ENCODE peak calls at places on chromosomes 1 and 21, in seven cellular contexts. One of them, this sample, is unnamed. For H3K9me3, the result is how much of the 10 kb centered on the place peaks cover.

GRCh38 chr1:235207202-235207565 is 46.1 kb upstream of the RBM34 start:
- DNase-seq in breast epithelium: no peak
- DNase-seq in upper lobe of right lung: no peak
- DNase-seq in fibroblast of lung: peak
- DNase-seq in OCI-LY7: no peak
- DNase-seq in Panc1: no peak
- DNase-seq in lung: no peak
- DNase-seq in this sample: no peak

GRCh38 chr1:206685256-206685748 is 597 bp downstream of the MAPKAPK2 start:
- DNase-seq in breast epithelium: no peak
- DNase-seq in upper lobe of right lung: peak
- DNase-seq in OCI-LY7: peak
- DNase-seq in fibroblast of lung: no peak
- DNase-seq in Panc1: no peak
- DNase-seq in lung: peak
- DNase-seq in this sample: no peak

GRCh38 chr1:101109791-101110190 is 84.2 kb upstream of the DPH5 start:
- DNase-seq in upper lobe of right lung: no peak
- DNase-seq in OCI-LY7: no peak
- DNase-seq in fibroblast of lung: no peak
- DNase-seq in breast epithelium: no peak
- DNase-seq in lung: no peak
- DNase-seq in Panc1: no peak
- DNase-seq in this sample: no peak

GRCh38 chr1:35810096-35810860 is 2.5 kb downstream of the AGO4 start:
- DNase-seq in Panc1: no peak
- DNase-seq in fibroblast of lung: peak
- DNase-seq in breast epithelium: no peak
- DNase-seq in OCI-LY7: no peak
- DNase-seq in lung: no peak
- DNase-seq in upper lobe of right lung: no peak
- DNase-seq in this sample: no peak

GRCh38 chr1:170791941-170792340 is 128.0 kb downstream of the PRRX1 start:
- DNase-seq in OCI-LY7: no peak
- DNase-seq in lung: no peak
- DNase-seq in fibroblast of lung: no peak
- DNase-seq in upper lobe of right lung: no peak
- DNase-seq in breast epithelium: no peak
- DNase-seq in Panc1: no peak
- DNase-seq in this sample: no peak

GRCh38 chr1:224333939-224334701 is 4.1 kb upstream of the NVL start:
- DNase-seq in breast epithelium: no peak
- DNase-seq in OCI-LY7: no peak
- DNase-seq in fibroblast of lung: peak
- DNase-seq in upper lobe of right lung: no peak
- DNase-seq in Panc1: no peak
- DNase-seq in lung: no peak
- DNase-seq in this sample: no peak

GRCh38 chr1:100494393-100495084 is 43.4 kb upstream of the GPR88 start:
- DNase-seq in Panc1: no peak
- DNase-seq in OCI-LY7: no peak
- DNase-seq in lung: no peak
- DNase-seq in breast epithelium: no peak
- DNase-seq in fibroblast of lung: peak
- DNase-seq in upper lobe of right lung: no peak
- DNase-seq in this sample: peak

GRCh38 chr1:158024737-158025136 is 31.3 kb downstream of the KIRREL1 start:
- DNase-seq in lung: no peak
- DNase-seq in breast epithelium: no peak
- DNase-seq in OCI-LY7: no peak
- DNase-seq in Panc1: no peak
- DNase-seq in fibroblast of lung: no peak
- DNase-seq in upper lobe of right lung: no peak
- DNase-seq in this sample: no peak

GRCh38 chr1:219492676-219493075 is 120.2 kb downstream of the ZC3H11B start:
- DNase-seq in fibroblast of lung: no peak
- DNase-seq in breast epithelium: no peak
- DNase-seq in upper lobe of right lung: no peak
- DNase-seq in Panc1: no peak
- DNase-seq in lung: no peak
- DNase-seq in OCI-LY7: no peak
- DNase-seq in this sample: no peak

GRCh38 chr1:30329263-30329753 is 394.1 kb downstream of the MATN1 start:
- DNase-seq in fibroblast of lung: no peak
- DNase-seq in OCI-LY7: no peak
- DNase-seq in upper lobe of right lung: no peak
- DNase-seq in breast epithelium: no peak
- DNase-seq in Panc1: no peak
- DNase-seq in lung: peak
- DNase-seq in this sample: no peak

GRCh38 chr1:234111458-234112142 is 207.1 kb downstream of the SLC35F3 start:
- DNase-seq in Panc1: peak
- DNase-seq in upper lobe of right lung: peak
- DNase-seq in lung: peak
- DNase-seq in breast epithelium: no peak
- DNase-seq in OCI-LY7: no peak
- DNase-seq in fibroblast of lung: peak
- DNase-seq in this sample: no peak

GRCh38 chr1:234118911-234119310 is 214.4 kb downstream of the SLC35F3 start:
- DNase-seq in Panc1: no peak
- DNase-seq in breast epithelium: no peak
- DNase-seq in upper lobe of right lung: no peak
- DNase-seq in lung: no peak
- DNase-seq in OCI-LY7: no peak
- DNase-seq in fibroblast of lung: no peak
- DNase-seq in this sample: no peak

GRCh38 chr1:234109840-234110239 is 205.4 kb downstream of the SLC35F3 start:
- DNase-seq in lung: no peak
- DNase-seq in upper lobe of right lung: no peak
- DNase-seq in OCI-LY7: no peak
- DNase-seq in breast epithelium: no peak
- DNase-seq in fibroblast of lung: no peak
- DNase-seq in Panc1: no peak
- DNase-seq in this sample: no peak

GRCh38 chr1:234120327-234120944 is 216.0 kb downstream of the SLC35F3 start:
- DNase-seq in lung: no peak
- DNase-seq in fibroblast of lung: no peak
- DNase-seq in upper lobe of right lung: no peak
- DNase-seq in Panc1: no peak
- DNase-seq in breast epithelium: no peak
- DNase-seq in OCI-LY7: no peak
- DNase-seq in this sample: no peak

DNA sequence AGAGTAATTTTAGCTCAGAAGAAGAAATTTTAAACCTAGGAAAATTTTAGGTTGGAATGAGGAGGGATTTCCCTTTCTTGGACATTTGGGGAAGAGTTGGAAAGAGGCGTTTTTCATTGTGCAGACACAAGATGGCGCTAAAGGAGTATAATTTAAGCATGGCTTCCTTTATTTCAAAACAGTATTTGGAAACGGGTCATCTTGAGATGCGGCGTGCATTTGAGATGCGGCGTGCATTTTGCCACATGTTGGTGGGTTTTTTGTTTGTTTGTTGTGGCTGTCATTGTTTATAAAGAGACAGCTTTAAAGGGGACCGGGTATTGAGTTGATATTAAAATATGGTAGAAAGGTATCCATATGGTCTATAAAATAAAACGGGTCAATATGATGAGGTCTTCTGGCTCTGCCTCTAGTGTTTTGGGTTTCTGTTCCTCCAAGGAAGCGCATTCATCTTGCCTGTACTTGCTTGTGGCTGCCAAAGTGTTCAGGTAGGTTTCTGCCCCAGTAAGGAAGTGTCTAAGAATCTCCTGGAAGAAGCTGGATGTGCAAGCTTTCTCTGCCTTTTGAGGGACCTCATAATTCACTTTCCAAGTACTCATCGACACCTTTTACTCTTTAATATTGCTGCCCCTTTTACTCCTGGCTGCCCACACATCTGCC is 210.3 kb downstream of the SLC35F3 start:
- DNase-seq in lung: no peak
- DNase-seq in breast epithelium: no peak
- DNase-seq in OCI-LY7: peak
- DNase-seq in Panc1: peak
- DNase-seq in upper lobe of right lung: no peak
- DNase-seq in fibroblast of lung: peak
- DNase-seq in this sample: peak
- H3K4me3 ChIP-seq in lung: no peak
- H3K4me3 ChIP-seq in breast epithelium: peak
- H3K4me3 ChIP-seq in OCI-LY7: no peak
- H3K4me3 ChIP-seq in Panc1: peak
- H3K4me3 ChIP-seq in upper lobe of right lung: no peak
- H3K4me3 ChIP-seq in fibroblast of lung: peak
- H3K4me3 ChIP-seq in this sample: peak

GRCh38 chr1:116434849-116435248 is 61.8 kb downstream of the ATP1A1 start:
- DNase-seq in lung: no peak
- DNase-seq in Panc1: no peak
- DNase-seq in OCI-LY7: no peak
- DNase-seq in fibroblast of lung: peak
- DNase-seq in breast epithelium: no peak
- DNase-seq in upper lobe of right lung: no peak
- DNase-seq in this sample: no peak

GRCh38 chr1:116431870-116432500 is 58.9 kb downstream of the ATP1A1 start:
- DNase-seq in lung: no peak
- DNase-seq in fibroblast of lung: no peak
- DNase-seq in OCI-LY7: no peak
- DNase-seq in breast epithelium: no peak
- DNase-seq in upper lobe of right lung: no peak
- DNase-seq in Panc1: no peak
- DNase-seq in this sample: no peak

GRCh38 chr1:116432655-116433282 is 59.7 kb downstream of the ATP1A1 start:
- DNase-seq in Panc1: no peak
- DNase-seq in upper lobe of right lung: no peak
- DNase-seq in fibroblast of lung: no peak
- DNase-seq in OCI-LY7: no peak
- DNase-seq in breast epithelium: no peak
- DNase-seq in lung: peak
- DNase-seq in this sample: no peak

GRCh38 chr1:116435806-116436486 is 62.9 kb downstream of the ATP1A1 start:
- DNase-seq in upper lobe of right lung: no peak
- DNase-seq in fibroblast of lung: no peak
- DNase-seq in OCI-LY7: no peak
- DNase-seq in Panc1: no peak
- DNase-seq in breast epithelium: no peak
- DNase-seq in lung: no peak
- DNase-seq in this sample: no peak

GRCh38 chr1:116433283-116434257 is 60.5 kb downstream of the ATP1A1 start:
- DNase-seq in fibroblast of lung: peak
- DNase-seq in OCI-LY7: no peak
- DNase-seq in lung: no peak
- DNase-seq in upper lobe of right lung: no peak
- DNase-seq in Panc1: no peak
- DNase-seq in breast epithelium: no peak
- DNase-seq in this sample: no peak
- H3K27ac ChIP-seq in fibroblast of lung: no peak
- H3K27ac ChIP-seq in OCI-LY7: no peak
- H3K27ac ChIP-seq in lung: peak
- H3K27ac ChIP-seq in upper lobe of right lung: no peak
- H3K27ac ChIP-seq in Panc1: no peak
- H3K27ac ChIP-seq in breast epithelium: peak
- H3K27ac ChIP-seq in this sample: no peak

GRCh38 chr21:21858502-21859334 is 860.5 kb downstream of the NCAM2 start:
- DNase-seq in upper lobe of right lung: no peak
- DNase-seq in OCI-LY7: no peak
- DNase-seq in lung: no peak
- DNase-seq in breast epithelium: no peak
- DNase-seq in Panc1: no peak
- DNase-seq in fibroblast of lung: no peak
- DNase-seq in this sample: no peak
- H3K9me3 ChIP-seq in upper lobe of right lung: under half
- H3K9me3 ChIP-seq in OCI-LY7: under half
- H3K9me3 ChIP-seq in lung: under half
- H3K9me3 ChIP-seq in breast epithelium: under half
- H3K9me3 ChIP-seq in Panc1: under half
- H3K9me3 ChIP-seq in fibroblast of lung: under half
- H3K9me3 ChIP-seq in this sample: under half

GRCh38 chr1:3858231-3858981 is 1.1 kb downstream of the DFFB start:
- DNase-seq in breast epithelium: no peak
- DNase-seq in Panc1: no peak
- DNase-seq in lung: no peak
- DNase-seq in fibroblast of lung: peak
- DNase-seq in OCI-LY7: peak
- DNase-seq in upper lobe of right lung: no peak
- DNase-seq in this sample: no peak
- H3K4me3 ChIP-seq in breast epithelium: peak
- H3K4me3 ChIP-seq in Panc1: peak
- H3K4me3 ChIP-seq in lung: no peak
- H3K4me3 ChIP-seq in fibroblast of lung: peak
- H3K4me3 ChIP-seq in OCI-LY7: peak
- H3K4me3 ChIP-seq in upper lobe of right lung: peak
- H3K4me3 ChIP-seq in this sample: peak

GRCh38 chr1:41486892-41487728 is 2.6 kb upstream of the EDN2 start:
- DNase-seq in breast epithelium: no peak
- DNase-seq in lung: no peak
- DNase-seq in upper lobe of right lung: no peak
- DNase-seq in Panc1: no peak
- DNase-seq in fibroblast of lung: peak
- DNase-seq in OCI-LY7: no peak
- DNase-seq in this sample: no peak
- H3K27ac ChIP-seq in breast epithelium: no peak
- H3K27ac ChIP-seq in lung: peak
- H3K27ac ChIP-seq in upper lobe of right lung: no peak
- H3K27ac ChIP-seq in Panc1: no peak
- H3K27ac ChIP-seq in fibroblast of lung: no peak
- H3K27ac ChIP-seq in OCI-LY7: no peak
- H3K27ac ChIP-seq in this sample: peak

GRCh38 chr1:152374451-152374850 is 14.6 kb upstream of the FLG2 start:
- DNase-seq in fibroblast of lung: no peak
- DNase-seq in breast epithelium: no peak
- DNase-seq in lung: no peak
- DNase-seq in upper lobe of right lung: no peak
- DNase-seq in OCI-LY7: no peak
- DNase-seq in Panc1: no peak
- DNase-seq in this sample: no peak
- H3K9me3 ChIP-seq in fibroblast of lung: under half
- H3K9me3 ChIP-seq in breast epithelium: under half
- H3K9me3 ChIP-seq in lung: under half
- H3K9me3 ChIP-seq in upper lobe of right lung: under half
- H3K9me3 ChIP-seq in OCI-LY7: under half
- H3K9me3 ChIP-seq in Panc1: under half
- H3K9me3 ChIP-seq in this sample: under half

GRCh38 chr21:43353282-43354010 is 73.5 kb downstream of the SIK1 start:
- DNase-seq in lung: no peak
- DNase-seq in fibroblast of lung: no peak
- DNase-seq in OCI-LY7: no peak
- DNase-seq in upper lobe of right lung: no peak
- DNase-seq in Panc1: no peak
- DNase-seq in breast epithelium: no peak
- DNase-seq in this sample: no peak
- H3K4me3 ChIP-seq in lung: no peak
- H3K4me3 ChIP-seq in fibroblast of lung: no peak
- H3K4me3 ChIP-seq in OCI-LY7: peak
- H3K4me3 ChIP-seq in upper lobe of right lung: no peak
- H3K4me3 ChIP-seq in Panc1: no peak
- H3K4me3 ChIP-seq in breast epithelium: peak
- H3K4me3 ChIP-seq in this sample: no peak

This sample was measured in AG04450.